ENCODE peak calls at places on chromosomes 2 and 18, in seven cellular contexts. One of them, this sample, is unnamed.

GRCh38 chr2:162473-163135 is 101.2 kb downstream of the SH3YL1 start:
- DNase-seq in lower lobe of right lung: no peak
- DNase-seq in HL-60: no peak
- DNase-seq in left ventricle myocardium inferior: no peak
- DNase-seq in AG04450: no peak
- DNase-seq in psoas muscle: no peak
- DNase-seq in tibial artery: no peak
- DNase-seq in this sample: no peak

GRCh38 chr18:58753976-58754375 is 82.7 kb downstream of the MALT1 start:
- DNase-seq in lower lobe of right lung: no peak
- DNase-seq in HL-60: no peak
- DNase-seq in left ventricle myocardium inferior: no peak
- DNase-seq in AG04450: no peak
- DNase-seq in psoas muscle: no peak
- DNase-seq in tibial artery: no peak
- DNase-seq in this sample: no peak

GRCh38 chr2:1556776-1557466 is 143.7 kb downstream of the TPO start:
- DNase-seq in lower lobe of right lung: no peak
- DNase-seq in HL-60: no peak
- DNase-seq in left ventricle myocardium inferior: no peak
- DNase-seq in AG04450: no peak
- DNase-seq in psoas muscle: no peak
- DNase-seq in tibial artery: no peak
- DNase-seq in this sample: peak

GRCh38 chr2:166900700-166901099 is 12.4 kb downstream of the XIRP2 start:
- DNase-seq in lower lobe of right lung: no peak
- DNase-seq in HL-60: no peak
- DNase-seq in left ventricle myocardium inferior: no peak
- DNase-seq in AG04450: no peak
- DNase-seq in psoas muscle: no peak
- DNase-seq in tibial artery: no peak
- DNase-seq in this sample: no peak

GRCh38 chr2:27720004-27720551 is 51.4 kb upstream of the MRPL33 start:
- DNase-seq in lower lobe of right lung: no peak
- DNase-seq in HL-60: peak
- DNase-seq in left ventricle myocardium inferior: no peak
- DNase-seq in AG04450: peak
- DNase-seq in psoas muscle: no peak
- DNase-seq in tibial artery: peak
- DNase-seq in this sample: no peak

GRCh38 chr2:235706496-235706895 is 212.7 kb downstream of the AGAP1 start:
- DNase-seq in lower lobe of right lung: no peak
- DNase-seq in HL-60: no peak
- DNase-seq in left ventricle myocardium inferior: no peak
- DNase-seq in AG04450: no peak
- DNase-seq in psoas muscle: no peak
- DNase-seq in tibial artery: no peak
- DNase-seq in this sample: no peak

GRCh38 chr18:36814994-36815393 is 13.8 kb downstream of the TPGS2 start:
- DNase-seq in lower lobe of right lung: no peak
- DNase-seq in HL-60: no peak
- DNase-seq in left ventricle myocardium inferior: no peak
- DNase-seq in AG04450: no peak
- DNase-seq in psoas muscle: no peak
- DNase-seq in tibial artery: no peak
- DNase-seq in this sample: peak

GRCh38 chr2:60569680-60570111 is 16.2 kb upstream of the BCL11A start:
- DNase-seq in lower lobe of right lung: no peak
- DNase-seq in HL-60: no peak
- DNase-seq in left ventricle myocardium inferior: no peak
- DNase-seq in AG04450: no peak
- DNase-seq in psoas muscle: no peak
- DNase-seq in tibial artery: no peak
- DNase-seq in this sample: no peak

GRCh38 chr18:68177807-68178702 is 536.9 kb downstream of the TMX3 start:
- DNase-seq in lower lobe of right lung: no peak
- DNase-seq in HL-60: no peak
- DNase-seq in left ventricle myocardium inferior: no peak
- DNase-seq in AG04450: peak
- DNase-seq in psoas muscle: no peak
- DNase-seq in tibial artery: no peak
- DNase-seq in this sample: no peak

GRCh38 chr2:3927031-3927430 is 223.7 kb downstream of the DCDC2C start:
- DNase-seq in lower lobe of right lung: no peak
- DNase-seq in HL-60: no peak
- DNase-seq in left ventricle myocardium inferior: no peak
- DNase-seq in AG04450: no peak
- DNase-seq in psoas muscle: no peak
- DNase-seq in tibial artery: no peak
- DNase-seq in this sample: no peak

GRCh38 chr2:232998666-232998985 is 14.4 kb downstream of the NGEF start:
- DNase-seq in lower lobe of right lung: no peak
- DNase-seq in HL-60: no peak
- DNase-seq in left ventricle myocardium inferior: no peak
- DNase-seq in AG04450: no peak
- DNase-seq in psoas muscle: no peak
- DNase-seq in tibial artery: no peak
- DNase-seq in this sample: no peak

GRCh38 chr18:55839350-55839749 is 251.4 kb upstream of the TCF4 start:
- DNase-seq in lower lobe of right lung: no peak
- DNase-seq in HL-60: no peak
- DNase-seq in left ventricle myocardium inferior: no peak
- DNase-seq in AG04450: no peak
- DNase-seq in psoas muscle: no peak
- DNase-seq in tibial artery: no peak
- DNase-seq in this sample: no peak

GRCh38 chr2:179262077-179262660 is 2.5 kb downstream of the SESTD1 start:
- DNase-seq in lower lobe of right lung: no peak
- DNase-seq in HL-60: no peak
- DNase-seq in left ventricle myocardium inferior: no peak
- DNase-seq in AG04450: no peak
- DNase-seq in psoas muscle: no peak
- DNase-seq in tibial artery: no peak
- DNase-seq in this sample: no peak

GRCh38 chr18:48816554-48816953 is 134.2 kb downstream of the SMAD7 start:
- DNase-seq in lower lobe of right lung: peak
- DNase-seq in HL-60: no peak
- DNase-seq in left ventricle myocardium inferior: no peak
- DNase-seq in AG04450: no peak
- DNase-seq in psoas muscle: peak
- DNase-seq in tibial artery: peak
- DNase-seq in this sample: no peak

GRCh38 chr2:136381245-136381644 is 263.3 kb upstream of the CXCR4 start:
- DNase-seq in lower lobe of right lung: no peak
- DNase-seq in HL-60: no peak
- DNase-seq in left ventricle myocardium inferior: no peak
- DNase-seq in AG04450: no peak
- DNase-seq in psoas muscle: no peak
- DNase-seq in tibial artery: no peak
- DNase-seq in this sample: no peak

GRCh38 chr2:46422717-46423394 is 56.5 kb upstream of the TMEM247 start:
- DNase-seq in lower lobe of right lung: no peak
- DNase-seq in HL-60: no peak
- DNase-seq in left ventricle myocardium inferior: no peak
- DNase-seq in AG04450: no peak
- DNase-seq in psoas muscle: no peak
- DNase-seq in tibial artery: no peak
- DNase-seq in this sample: no peak

GRCh38 chr2:108620656-108621055 is 86.4 kb downstream of the LIMS1 start:
- DNase-seq in lower lobe of right lung: no peak
- DNase-seq in HL-60: no peak
- DNase-seq in left ventricle myocardium inferior: no peak
- DNase-seq in AG04450: no peak
- DNase-seq in psoas muscle: no peak
- DNase-seq in tibial artery: no peak
- DNase-seq in this sample: no peak

GRCh38 chr2:221429741-221430491 is 142.2 kb downstream of the EPHA4 start:
- DNase-seq in lower lobe of right lung: no peak
- DNase-seq in HL-60: no peak
- DNase-seq in left ventricle myocardium inferior: peak
- DNase-seq in AG04450: no peak
- DNase-seq in psoas muscle: peak
- DNase-seq in tibial artery: no peak
- DNase-seq in this sample: no peak

GRCh38 chr2:188976545-188977268 is 2.5 kb downstream of the COL3A1 start:
- DNase-seq in lower lobe of right lung: no peak
- DNase-seq in HL-60: no peak
- DNase-seq in left ventricle myocardium inferior: no peak
- DNase-seq in AG04450: no peak
- DNase-seq in psoas muscle: no peak
- DNase-seq in tibial artery: no peak
- DNase-seq in this sample: no peak
- TF ChIP-seq CTCF in lower lobe of right lung: no peak
- TF ChIP-seq CTCF in HL-60: no peak
- TF ChIP-seq CTCF in left ventricle myocardium inferior: peak
- TF ChIP-seq CTCF in AG04450: peak
- TF ChIP-seq CTCF in psoas muscle: peak
- TF ChIP-seq CTCF in tibial artery: peak
- TF ChIP-seq CTCF in this sample: peak

GRCh38 chr2:26473796-26474195 is 4.1 kb downstream of the OTOF start:
- DNase-seq in lower lobe of right lung: no peak
- DNase-seq in HL-60: no peak
- DNase-seq in left ventricle myocardium inferior: no peak
- DNase-seq in AG04450: no peak
- DNase-seq in psoas muscle: peak
- DNase-seq in tibial artery: no peak
- DNase-seq in this sample: no peak

GRCh38 chr2:26475037-26475436 is 2.9 kb downstream of the OTOF start:
- DNase-seq in lower lobe of right lung: peak
- DNase-seq in HL-60: no peak
- DNase-seq in left ventricle myocardium inferior: no peak
- DNase-seq in AG04450: no peak
- DNase-seq in psoas muscle: peak
- DNase-seq in tibial artery: no peak
- DNase-seq in this sample: no peak

GRCh38 chr2:26475832-26476501 is 2.0 kb downstream of the OTOF start:
- DNase-seq in lower lobe of right lung: peak
- DNase-seq in HL-60: no peak
- DNase-seq in left ventricle myocardium inferior: no peak
- DNase-seq in AG04450: no peak
- DNase-seq in psoas muscle: peak
- DNase-seq in tibial artery: no peak
- DNase-seq in this sample: peak

GRCh38 chr2:26472821-26473655 is 4.9 kb downstream of the OTOF start:
- DNase-seq in lower lobe of right lung: no peak
- DNase-seq in HL-60: no peak
- DNase-seq in left ventricle myocardium inferior: no peak
- DNase-seq in AG04450: no peak
- DNase-seq in psoas muscle: peak
- DNase-seq in tibial artery: no peak
- DNase-seq in this sample: no peak

GRCh38 chr2:26474261-26474785 is 3.6 kb downstream of the OTOF start:
- DNase-seq in lower lobe of right lung: peak
- DNase-seq in HL-60: no peak
- DNase-seq in left ventricle myocardium inferior: no peak
- DNase-seq in AG04450: no peak
- DNase-seq in psoas muscle: no peak
- DNase-seq in tibial artery: no peak
- DNase-seq in this sample: peak
- H3K27ac ChIP-seq in lower lobe of right lung: no peak
- H3K27ac ChIP-seq in HL-60: no peak
- H3K27ac ChIP-seq in left ventricle myocardium inferior: no peak
- H3K27ac ChIP-seq in AG04450: no peak
- H3K27ac ChIP-seq in psoas muscle: no peak
- H3K27ac ChIP-seq in tibial artery: no peak
- H3K27ac ChIP-seq in this sample: no peak

DNA sequence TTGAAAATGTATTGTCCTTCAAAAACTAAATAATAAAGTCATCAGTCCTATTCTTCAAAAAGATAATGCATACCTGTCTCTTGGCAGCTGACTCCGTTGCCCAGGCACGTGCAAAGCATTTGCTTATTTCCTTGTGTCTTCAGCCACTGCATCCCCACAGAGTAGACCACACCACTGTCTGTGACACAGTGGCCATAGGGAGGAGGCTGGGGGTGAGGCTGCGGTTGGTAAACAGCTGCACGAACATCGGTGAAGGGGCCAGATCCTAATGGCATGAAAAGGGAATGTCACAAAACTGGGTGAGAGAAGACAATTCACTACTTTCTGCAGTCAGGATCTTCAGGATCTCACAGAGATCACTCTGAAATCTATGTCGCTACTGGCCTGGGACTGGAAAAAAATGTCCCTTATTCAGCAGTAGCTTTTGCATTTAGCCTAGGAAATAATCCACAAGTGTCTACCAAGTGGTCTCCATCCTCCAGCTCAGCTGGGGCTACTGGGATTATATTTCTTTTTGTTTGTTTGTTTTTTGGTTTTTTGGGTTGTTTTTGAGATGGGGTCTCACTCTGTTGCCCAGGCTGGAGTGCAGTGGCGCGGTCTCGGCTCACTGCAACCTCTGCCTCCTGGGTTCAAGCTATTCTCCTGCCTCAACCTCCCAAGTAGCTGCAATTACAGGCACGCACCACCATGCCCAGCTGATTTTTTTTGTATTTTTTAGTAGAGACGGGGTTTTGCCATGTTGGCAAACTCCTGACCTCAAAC is 10.7 kb downstream of the FN1 start:
- DNase-seq in lower lobe of right lung: no peak
- DNase-seq in HL-60: no peak
- DNase-seq in left ventricle myocardium inferior: no peak
- DNase-seq in AG04450: no peak
- DNase-seq in psoas muscle: no peak
- DNase-seq in tibial artery: no peak
- DNase-seq in this sample: no peak
- TF ChIP-seq CTCF in lower lobe of right lung: no peak
- TF ChIP-seq CTCF in HL-60: no peak
- TF ChIP-seq CTCF in left ventricle myocardium inferior: no peak
- TF ChIP-seq CTCF in AG04450: no peak
- TF ChIP-seq CTCF in psoas muscle: no peak
- TF ChIP-seq CTCF in tibial artery: no peak
- TF ChIP-seq CTCF in this sample: no peak

GRCh38 chr18:74630804-74631203 is 33.1 kb downstream of the ZNF407 start:
- DNase-seq in lower lobe of right lung: no peak
- DNase-seq in HL-60: no peak
- DNase-seq in left ventricle myocardium inferior: no peak
- DNase-seq in AG04450: no peak
- DNase-seq in psoas muscle: no peak
- DNase-seq in tibial artery: no peak
- DNase-seq in this sample: no peak

GRCh38 chr18:74633652-74634352 is 36.1 kb downstream of the ZNF407 start:
- DNase-seq in lower lobe of right lung: no peak
- DNase-seq in HL-60: no peak
- DNase-seq in left ventricle myocardium inferior: no peak
- DNase-seq in AG04450: no peak
- DNase-seq in psoas muscle: no peak
- DNase-seq in tibial artery: no peak
- DNase-seq in this sample: no peak

GRCh38 chr18:74632856-74633255 is 35.2 kb downstream of the ZNF407 start:
- DNase-seq in lower lobe of right lung: no peak
- DNase-seq in HL-60: no peak
- DNase-seq in left ventricle myocardium inferior: no peak
- DNase-seq in AG04450: no peak
- DNase-seq in psoas muscle: no peak
- DNase-seq in tibial artery: no peak
- DNase-seq in this sample: no peak

GRCh38 chr18:74631242-74632087 is 33.8 kb downstream of the ZNF407 start:
- DNase-seq in lower lobe of right lung: no peak
- DNase-seq in HL-60: no peak
- DNase-seq in left ventricle myocardium inferior: no peak
- DNase-seq in AG04450: peak
- DNase-seq in psoas muscle: no peak
- DNase-seq in tibial artery: no peak
- DNase-seq in this sample: no peak

GRCh38 chr18:74632088-74632679 is 34.5 kb downstream of the ZNF407 start:
- DNase-seq in lower lobe of right lung: no peak
- DNase-seq in HL-60: no peak
- DNase-seq in left ventricle myocardium inferior: no peak
- DNase-seq in AG04450: no peak
- DNase-seq in psoas muscle: no peak
- DNase-seq in tibial artery: no peak
- DNase-seq in this sample: no peak
- H3K27ac ChIP-seq in lower lobe of right lung: no peak
- H3K27ac ChIP-seq in HL-60: no peak
- H3K27ac ChIP-seq in left ventricle myocardium inferior: no peak
- H3K27ac ChIP-seq in AG04450: peak
- H3K27ac ChIP-seq in psoas muscle: no peak
- H3K27ac ChIP-seq in tibial artery: no peak
- H3K27ac ChIP-seq in this sample: no peak